ENCODE peak calls at places on chromosome 13, in ten cellular contexts. P, A, Q, W, G, I, J, B, M and Z are unnamed samples.

GRCh38 chr13:31945202-31945978 is 86.2 kb upstream of the FRY start:
- DNase-seq in P (no peak), A (peak), Q (peak), W (peak), G (no peak), I (no peak), J (peak), B (peak), M (peak), Z (no peak)

GRCh38 chr13:110561335-110562033 is at the start of gene RAB20:
- DNase-seq in P (no peak), A (peak), Q (peak), W (peak), G (no peak), I (peak), J (peak), B (peak), M (peak), Z (peak)

GRCh38 chr13:98279473-98280175 is 102.6 kb upstream of the RNF113B start:
- DNase-seq in P (no peak), A (no peak), Q (no peak), W (no peak), G (no peak), I (peak), J (no peak), B (peak), M (no peak), Z (peak)

GRCh38 chr13:87527036-87527435 is 144.1 kb upstream of the SLITRK5 start:
- DNase-seq in P (no peak), A (no peak), Q (no peak), W (no peak), G (no peak), I (no peak), J (no peak), B (no peak), M (no peak), Z (no peak)

GRCh38 chr13:77729502-77730221 is 32.2 kb downstream of the SLAIN1 start:
- DNase-seq in P (no peak), A (no peak), Q (no peak), W (no peak), G (no peak), I (no peak), J (no peak), B (no peak), M (no peak), Z (peak)

GRCh38 chr13:24709186-24709913 is 29.1 kb downstream of the ATP12A start:
- DNase-seq in P (no peak), A (no peak), Q (no peak), W (no peak), G (no peak), I (peak), J (no peak), B (no peak), M (no peak), Z (peak)

GRCh38 chr13:33441015-33441414 is 155.5 kb upstream of the STARD13 start:
- DNase-seq in P (no peak), A (no peak), Q (peak), W (peak), G (no peak), I (no peak), J (no peak), B (no peak), M (peak), Z (no peak)

GRCh38 chr13:58134012-58134411 is 502.5 kb downstream of the PCDH17 start:
- DNase-seq in P (no peak), A (no peak), Q (no peak), W (no peak), G (no peak), I (no peak), J (no peak), B (no peak), M (no peak), Z (no peak)

GRCh38 chr13:64855506-64855905 is 2374.6 kb downstream of the PCDH9 start:
- DNase-seq in P (no peak), A (no peak), Q (peak), W (peak), G (no peak), I (no peak), J (no peak), B (no peak), M (no peak), Z (no peak)

GRCh38 chr13:47869780-47870179 is 131.3 kb downstream of the SUCLA2 start:
- DNase-seq in P (no peak), A (no peak), Q (no peak), W (peak), G (no peak), I (no peak), J (no peak), B (no peak), M (no peak), Z (no peak)

GRCh38 chr13:46559272-46559805 is 6.4 kb downstream of the LRCH1 start:
- DNase-seq in P (no peak), A (no peak), Q (no peak), W (no peak), G (no peak), I (no peak), J (no peak), B (no peak), M (no peak), Z (no peak)

GRCh38 chr13:48618937-48619336 is 34.8 kb upstream of the CYSLTR2 start:
- DNase-seq in P (no peak), A (no peak), Q (no peak), W (no peak), G (no peak), I (no peak), J (no peak), B (no peak), M (no peak), Z (no peak)

GRCh38 chr13:36839981-36840380 is 21.0 kb downstream of the RFXAP start:
- DNase-seq in P (no peak), A (no peak), Q (no peak), W (no peak), G (no peak), I (no peak), J (no peak), B (no peak), M (no peak), Z (no peak)

GRCh38 chr13:78587395-78587794 is 16.0 kb downstream of the POU4F1 start:
- DNase-seq in P (no peak), A (no peak), Q (no peak), W (no peak), G (no peak), I (no peak), J (no peak), B (no peak), M (no peak), Z (no peak)

GRCh38 chr13:102131246-102131645 is 270.6 kb downstream of the FGF14 start:
- DNase-seq in P (no peak), A (no peak), Q (no peak), W (no peak), G (no peak), I (no peak), J (no peak), B (no peak), M (no peak), Z (no peak)

GRCh38 chr13:73833331-73834070 is 300.7 kb downstream of the KLF12 start:
- DNase-seq in P (no peak), A (no peak), Q (peak), W (no peak), G (no peak), I (no peak), J (no peak), B (no peak), M (no peak), Z (no peak)

GRCh38 chr13:22162889-22163288 is 492.0 kb downstream of the FGF9 start:
- DNase-seq in P (no peak), A (no peak), Q (peak), W (no peak), G (no peak), I (no peak), J (no peak), B (no peak), M (no peak), Z (peak)

GRCh38 chr13:47603365-47603764 is 397.7 kb downstream of the SUCLA2 start:
- DNase-seq in P (no peak), A (no peak), Q (no peak), W (no peak), G (no peak), I (no peak), J (no peak), B (no peak), M (no peak), Z (no peak)

GRCh38 chr13:33292712-33293111 is 7.2 kb upstream of the STARD13 start:
- DNase-seq in P (no peak), A (no peak), Q (no peak), W (no peak), G (no peak), I (no peak), J (no peak), B (no peak), M (no peak), Z (no peak)

GRCh38 chr13:19586904-19587634 is 25.7 kb upstream of the TPTE2 start:
- DNase-seq in P (no peak), A (peak), Q (peak), W (peak), G (peak), I (peak), J (no peak), B (no peak), M (no peak), Z (peak)

GRCh38 chr13:110116072-110116487 is 190.9 kb downstream of the COL4A1 start:
- DNase-seq in P (no peak), A (peak), Q (peak), W (peak), G (no peak), I (peak), J (no peak), B (peak), M (peak), Z (peak)

GRCh38 chr13:80877209-80877943 is 536.5 kb upstream of the SPRY2 start:
- DNase-seq in P (no peak), A (no peak), Q (peak), W (no peak), G (no peak), I (no peak), J (no peak), B (no peak), M (no peak), Z (no peak)

GRCh38 chr13:74891610-74892009 is 590.4 kb downstream of the TBC1D4 start:
- DNase-seq in P (no peak), A (no peak), Q (peak), W (peak), G (no peak), I (no peak), J (no peak), B (no peak), M (no peak), Z (no peak)

GRCh38 chr13:25538276-25538675 is 166.5 kb downstream of the ATP8A2 start:
- DNase-seq in P (no peak), A (no peak), Q (no peak), W (no peak), G (no peak), I (no peak), J (no peak), B (no peak), M (no peak), Z (no peak)

GRCh38 chr13:22073718-22074117 is 402.8 kb downstream of the FGF9 start:
- DNase-seq in P (no peak), A (no peak), Q (no peak), W (no peak), G (no peak), I (no peak), J (no peak), B (no peak), M (no peak), Z (no peak)

GRCh38 chr13:33349314-33349995 is 63.9 kb upstream of the STARD13 start:
- DNase-seq in P (no peak), A (peak), Q (no peak), W (peak), G (no peak), I (no peak), J (peak), B (peak), M (no peak), Z (no peak)

GRCh38 chr13:37479901-37480300 is 118.7 kb downstream of the POSTN start:
- DNase-seq in P (no peak), A (no peak), Q (peak), W (no peak), G (no peak), I (no peak), J (no peak), B (no peak), M (no peak), Z (no peak)

GRCh38 chr13:39144941-39145533 is 106.8 kb downstream of the NHLRC3 start:
- DNase-seq in P (no peak), A (peak), Q (peak), W (peak), G (no peak), I (no peak), J (peak), B (peak), M (peak), Z (no peak)

GRCh38 chr13:46232281-46232680 is 20.6 kb downstream of the LRRC63 start:
- DNase-seq in P (no peak), A (peak), Q (peak), W (peak), G (no peak), I (no peak), J (no peak), B (no peak), M (no peak), Z (no peak)

GRCh38 chr13:100314132-100314910 is 225.4 kb downstream of the PCCA start:
- DNase-seq in P (no peak), A (no peak), Q (no peak), W (no peak), G (no peak), I (no peak), J (no peak), B (no peak), M (no peak), Z (no peak)

GRCh38 chr13:106159295-106160195 is 375.9 kb downstream of the EFNB2 start:
- DNase-seq in P (no peak), A (no peak), Q (no peak), W (no peak), G (no peak), I (no peak), J (peak), B (no peak), M (no peak), Z (no peak)

GRCh38 chr13:38417727-38418126 is 68.1 kb downstream of the UFM1 start:
- DNase-seq in P (no peak), A (peak), Q (peak), W (peak), G (no peak), I (no peak), J (no peak), B (no peak), M (peak), Z (no peak)

GRCh38 chr13:44765076-44765475 is 188.9 kb upstream of the TSC22D1 start:
- DNase-seq in P (no peak), A (no peak), Q (no peak), W (no peak), G (no peak), I (no peak), J (no peak), B (no peak), M (no peak), Z (no peak)

GRCh38 chr13:40576369-40576768 is 90.1 kb downstream of the FOXO1 start:
- DNase-seq in P (no peak), A (no peak), Q (no peak), W (no peak), G (no peak), I (no peak), J (no peak), B (no peak), M (no peak), Z (no peak)

GRCh38 chr13:100131863-100132574 is 43.1 kb downstream of the PCCA start:
- DNase-seq in P (no peak), A (peak), Q (peak), W (peak), G (no peak), I (no peak), J (no peak), B (no peak), M (peak), Z (no peak)